ENCODE peak calls at places on chromosomes 12 and 14, in five cellular contexts. O is neural progenitor cell, I is A549, D is K562, Q is PC-3. A is an unnamed sample.

GRCh38 chr14:32986791-32987545 is 48.3 kb downstream of the NPAS3 start:
- DNase-seq in I (no peak), Q (no peak), O (peak; percentile 37), D (no peak), A (no peak)

GRCh38 chr14:35159742-35160409 is 37.5 kb downstream of the PRORP start:
- DNase-seq in I (peak; percentile 85), D (no peak), Q (peak; percentile 97), O (no peak), A (peak; percentile 69)

GRCh38 chr14:57982802-57983201 is 116.9 kb upstream of the SLC35F4 start:
- DNase-seq in O (peak; percentile 63), Q (peak; percentile 29), D (no peak), I (no peak), A (no peak)

GRCh38 chr12:95790912-95791849 is 617 bp upstream of the NTN4 start:
- DNase-seq in D (no peak), Q (peak; percentile 64), O (peak; percentile 57), I (peak; percentile 62), A (no peak)

GRCh38 chr12:1529862-1530591 is 64.4 kb downstream of the FBXL14 start:
- DNase-seq in Q (no peak), I (no peak), D (peak; percentile 74), O (peak; percentile 67), A (no peak)

GRCh38 chr12:16350682-16351081 is 3.2 kb downstream of the MGST1 start:
- DNase-seq in I (peak; percentile 37), O (peak; percentile 59), Q (peak; percentile 95), D (no peak), A (no peak)

GRCh38 chr12:75706786-75707605 is 195.6 kb upstream of the KRR1 start:
- DNase-seq in Q (no peak), O (no peak), I (no peak), D (peak; percentile 42), A (no peak)

GRCh38 chr14:26811756-26812305 is 214.0 kb upstream of the NOVA1 start:
- DNase-seq in D (no peak), O (no peak), Q (no peak), I (no peak), A (no peak)

GRCh38 chr12:64696065-64696741 is 63.0 kb downstream of the GNS start:
- DNase-seq in Q (peak; percentile 73), O (no peak), D (no peak), I (peak; percentile 42), A (no peak)

GRCh38 chr12:22275847-22276246 is 58.7 kb downstream of the ST8SIA1 start:
- DNase-seq in I (peak; percentile 13), Q (peak; percentile 95), D (no peak), O (no peak), A (peak; percentile 83)

GRCh38 chr12:93609281-93610192 is 37.1 kb downstream of the SOCS2 start:
- DNase-seq in I (no peak), Q (no peak), O (no peak), D (no peak), A (no peak)

GRCh38 chr14:81193924-81194633 is 26.7 kb downstream of the GTF2A1 start:
- DNase-seq in I (no peak), Q (peak; percentile 57), D (no peak), O (no peak), A (no peak)

GRCh38 chr12:93892431-93893210 is 215.4 kb downstream of the CRADD start:
- DNase-seq in I (no peak), Q (no peak), D (no peak), O (peak; percentile 82), A (no peak)

GRCh38 chr12:113899844-113900471 is 66.2 kb downstream of the RBM19 start:
- DNase-seq in I (no peak), Q (no peak), D (no peak), O (peak; percentile 71), A (no peak)

GRCh38 chr12:40770781-40771180 is 78.5 kb downstream of the CNTN1 start:
- DNase-seq in O (no peak), Q (no peak), I (no peak), D (no peak), A (no peak)

GRCh38 chr14:58882577-58883018 is 244.8 kb downstream of the DACT1 start:
- DNase-seq in D (no peak), O (no peak), Q (no peak), I (no peak), A (no peak)

GRCh38 chr12:3700861-3701260 is 52.0 kb downstream of the CRACR2A start:
- DNase-seq in O (no peak), Q (no peak), I (no peak), D (no peak), A (no peak)

GRCh38 chr12:55720071-55720564 is at the start of gene RDH5:
- DNase-seq in I (no peak), O (no peak), D (no peak), Q (peak; percentile 69), A (no peak)

GRCh38 chr12:38689704-38690103 is 215.7 kb downstream of the CPNE8 start:
- DNase-seq in D (no peak), Q (peak; percentile 53), O (no peak), I (no peak), A (no peak)

GRCh38 chr14:54568821-54569591 is 2.1 kb downstream of the SAMD4A start:
- DNase-seq in Q (peak; percentile 53), O (peak; percentile 26), D (no peak), I (no peak), A (no peak)

GRCh38 chr12:127607146-127607725 is 659.7 kb upstream of the TMEM132C start:
- DNase-seq in Q (no peak), D (no peak), I (no peak), O (no peak), A (no peak)

GRCh38 chr12:55019784-55020183 is at the start of gene NEUROD4:
- DNase-seq in I (no peak), Q (peak; percentile 66), D (peak; percentile 52), O (peak; percentile 96), A (no peak)

GRCh38 chr12:102474438-102475064 is 5.8 kb downstream of the IGF1 start:
- DNase-seq in D (peak; percentile 59), Q (no peak), O (no peak), I (no peak), A (no peak)

GRCh38 chr12:78085562-78086182 is 255.0 kb downstream of the NAV3 start:
- DNase-seq in O (no peak), I (no peak), D (no peak), Q (peak; percentile 41), A (peak; percentile 44)

GRCh38 chr14:101123639-101124525 is 220.4 kb upstream of the RTL1 start:
- DNase-seq in O (no peak), Q (no peak), I (no peak), D (no peak), A (no peak)

GRCh38 chr14:64724578-64724930 is 20.3 kb downstream of the PLEKHG3 start:
- DNase-seq in D (no peak), I (no peak), Q (no peak), O (no peak), A (no peak)

GRCh38 chr14:52305014-52305413 is 9.1 kb upstream of the PTGER2 start:
- DNase-seq in O (no peak), I (no peak), D (no peak), Q (no peak), A (no peak)

GRCh38 chr14:21095430-21096205 is 2.8 kb downstream of the ZNF219 start:
- DNase-seq in D (peak; percentile 28), Q (no peak), I (no peak), O (peak; percentile 78), A (no peak)

GRCh38 chr12:107544947-107545346 is 140.7 kb upstream of the PWP1 start:
- DNase-seq in D (no peak), Q (no peak), O (no peak), I (no peak), A (no peak)

DNA sequence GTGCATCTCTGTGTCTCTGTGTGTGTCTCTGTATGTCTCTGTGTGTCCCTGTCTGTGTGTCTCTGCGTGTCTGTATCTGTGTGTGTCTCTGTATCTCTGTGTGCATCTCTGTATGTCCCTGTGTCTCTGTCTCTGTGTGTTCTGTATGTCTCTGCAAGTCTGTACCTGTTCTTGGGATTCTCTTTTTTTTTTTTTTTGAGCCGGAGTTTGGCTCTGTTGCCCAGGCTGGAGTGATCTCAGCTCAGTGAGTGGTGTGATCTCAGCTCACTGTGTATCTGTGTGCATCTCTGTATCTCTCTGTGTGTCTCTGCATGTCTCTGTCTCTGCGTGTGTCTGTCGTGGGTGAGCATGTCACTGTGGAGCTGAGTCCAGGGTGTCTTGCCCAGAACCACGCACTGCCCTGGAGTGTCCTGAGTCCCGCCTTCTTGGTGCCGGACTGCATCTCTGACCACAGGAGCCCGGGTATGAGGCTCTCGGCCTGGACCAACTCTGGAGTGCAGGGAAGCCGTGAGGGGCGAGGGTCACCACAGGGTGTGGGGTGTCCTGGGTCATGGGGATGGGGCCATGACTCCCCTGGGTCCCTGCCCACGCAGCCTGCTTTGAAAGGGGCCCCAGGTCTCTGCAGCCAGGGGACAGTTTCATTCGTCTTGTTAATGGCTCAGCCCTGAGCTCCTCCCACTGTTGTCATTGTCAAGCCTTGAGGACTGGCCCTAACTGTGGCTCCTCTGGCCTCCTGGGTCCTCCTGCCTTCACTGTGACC is 11.8 kb downstream of the MYL2 start:
- DNase-seq in O (no peak), I (no peak), D (no peak), Q (no peak), A (no peak)
- H3K4me2 ChIP-seq in O (no peak overlapping the region), I (no peak overlapping the region), D (no peak overlapping the region), Q (no peak overlapping the region), A (peak overlapping the region; percentile 15)

GRCh38 chr14:69683971-69684370 is 72.6 kb downstream of the SUSD6 start:
- DNase-seq in I (no peak), D (no peak), Q (no peak), O (no peak), A (no peak)

GRCh38 chr14:69685217-69685616 is 73.8 kb downstream of the SUSD6 start:
- DNase-seq in D (no peak), O (no peak), I (no peak), Q (peak; percentile 77), A (peak; percentile 93)

GRCh38 chr14:69687963-69688649 is 76.7 kb downstream of the SUSD6 start:
- DNase-seq in O (no peak), I (no peak), D (no peak), Q (no peak), A (no peak)

GRCh38 chr14:69684461-69685183 is 73.2 kb downstream of the SUSD6 start:
- DNase-seq in D (no peak), I (no peak), O (no peak), Q (no peak), A (no peak)

GRCh38 chr14:69685716-69686115 is 74.3 kb downstream of the SUSD6 start:
- DNase-seq in I (no peak), D (no peak), Q (peak; percentile 38), O (no peak), A (peak; percentile 45)
- H3K4me3 ChIP-seq in I (no peak overlapping the region), D (no peak overlapping the region), Q (no peak overlapping the region), O (no peak overlapping the region), A (no peak overlapping the region)

GRCh38 chr12:50006266-50006665 is 19.0 kb downstream of the RACGAP1 start:
- DNase-seq in I (no peak), Q (no peak), D (no peak), O (no peak), A (no peak)
- H3K4me2 ChIP-seq in I (no peak overlapping the region), Q (no peak overlapping the region), D (no peak overlapping the region), O (no peak overlapping the region), A (no peak overlapping the region)

GRCh38 chr14:73458219-73458976 is at the start of gene NUMB:
- DNase-seq in O (peak; percentile 99), Q (peak; percentile 100), D (peak; percentile 95), I (peak; percentile 99), A (peak; percentile 95)

GRCh38 chr14:73457935-73458218 is 469 bp downstream of the NUMB start:
- DNase-seq in I (no peak), Q (no peak), O (no peak), D (no peak), A (no peak)

GRCh38 chr14:73455294-73455693 is 3.1 kb downstream of the NUMB start:
- DNase-seq in D (no peak), O (no peak), I (no peak), Q (no peak), A (no peak)

GRCh38 chr14:73457050-73457934 is 1.1 kb downstream of the NUMB start:
- DNase-seq in D (no peak), O (peak; percentile 55), Q (peak; percentile 63), I (no peak), A (no peak)

GRCh38 chr14:73452341-73453191 is 5.8 kb downstream of the NUMB start:
- DNase-seq in D (no peak), O (no peak), I (no peak), Q (peak; percentile 95), A (no peak)
- H3K4me3 ChIP-seq in D (peak overlapping the region; percentile 9), O (no peak overlapping the region), I (no peak overlapping the region), Q (no peak overlapping the region), A (no peak overlapping the region)